ENCODE peak calls at places on chromosomes 13 and 19, in four cellular contexts. N is colonic mucosa, B is HFF-Myc, F is KBM-7. W is an unnamed sample.

GRCh38 chr13:27619711-27620376 is 485 bp downstream of the LNX2 start:
- DNase-seq in N (peak; percentile 43), B (no peak), F (peak; percentile 67), W (no peak)

GRCh38 chr13:114149774-114150740 is 17.6 kb upstream of the RASA3 start:
- DNase-seq in F (no peak), N (no peak), B (no peak), W (no peak)

GRCh38 chr19:15820646-15821045 is 5.2 kb upstream of the OR10H1 start:
- DNase-seq in B (no peak), N (no peak), F (no peak), W (no peak)

GRCh38 chr13:27147530-27148170 is 24.0 kb downstream of the USP12 start:
- DNase-seq in F (no peak), B (no peak), N (no peak), W (no peak)

GRCh38 chr13:27194209-27194608 is 22.6 kb upstream of the USP12 start:
- DNase-seq in F (no peak), N (no peak), B (no peak), W (no peak)

GRCh38 chr19:11984986-11985385 is 20.1 kb downstream of the ZNF763 start:
- DNase-seq in N (no peak), B (no peak), F (no peak), W (no peak)

GRCh38 chr19:42326969-42327368 is 1.5 kb downstream of the MEGF8 start:
- DNase-seq in F (no peak), N (no peak), B (no peak), W (no peak)

GRCh38 chr13:48831248-48831647 is 144.5 kb upstream of the FNDC3A start:
- DNase-seq in B (no peak), F (no peak), N (no peak), W (no peak)

GRCh38 chr13:46749951-46750350 is 47.0 kb downstream of the ESD start:
- DNase-seq in B (no peak), N (no peak), F (no peak), W (no peak)

GRCh38 chr13:48161530-48162179 is 66.8 kb upstream of the MED4 start:
- DNase-seq in N (peak; percentile 29), B (no peak), F (peak; percentile 80), W (peak; percentile 9)

GRCh38 chr13:79228972-79229371 is 177.1 kb downstream of the RBM26 start:
- DNase-seq in N (no peak), B (no peak), F (no peak), W (no peak)

GRCh38 chr19:5903054-5903501 is 512 bp downstream of the NDUFA11 start:
- DNase-seq in F (no peak), B (no peak), N (no peak), W (no peak)

GRCh38 chr19:50016225-50016807 is 8.9 kb downstream of the VRK3 start:
- DNase-seq in N (no peak), B (no peak), F (no peak), W (no peak)

GRCh38 chr13:35976126-35976525 is 155.1 kb downstream of the DCLK1 start:
- DNase-seq in N (no peak), F (no peak), B (no peak), W (no peak)

W was measured in body of pancreas.